ENCODE peak calls at places on chromosome 9, in ten cellular contexts. K is suprapubic skin, I is endothelial cell of umbilical vein, V is psoas muscle, B is IMR-90, S is progenitor cell of endocrine pancreas, A is brain microvascular endothelial cell, Z is foreskin keratinocyte, W is pancreas, Y is bronchial epithelial cell. N is an unnamed sample.

GRCh38 chr9:88852794-88853193 is 138.5 kb upstream of the S1PR3 start:
- DNase-seq in K (no peak), I (peak; percentile 92), V (no peak), B (peak; percentile 95), S (no peak), A (peak; percentile 91), Z (peak; percentile 94), W (no peak), Y (peak; percentile 91), N (no peak)

GRCh38 chr9:95107976-95108375 is 209.5 kb downstream of the FANCC start:
- DNase-seq in K (peak; percentile 54), I (no peak), V (no peak), B (no peak), S (no peak), A (no peak), Z (no peak), W (no peak), Y (no peak), N (no peak)

GRCh38 chr9:16316911-16317817 is 553.3 kb downstream of the BNC2 start:
- DNase-seq in K (peak; percentile 37), I (no peak), V (no peak), B (no peak), S (no peak), A (no peak), Z (no peak), W (no peak), Y (no peak), N (no peak)

GRCh38 chr9:119095072-119095471 is 274.2 kb downstream of the BRINP1 start:
- DNase-seq in K (no peak), I (no peak), V (no peak), B (no peak), S (no peak), A (no peak), Z (no peak), W (no peak), Y (no peak), N (no peak)

GRCh38 chr9:23039402-23039801 is 592.8 kb downstream of the DMRTA1 start:
- DNase-seq in K (no peak), I (no peak), V (no peak), B (no peak), S (no peak), A (no peak), Z (no peak), W (no peak), Y (no peak), N (no peak)

GRCh38 chr9:72476617-72477375 is 44.6 kb upstream of the TMC1 start:
- DNase-seq in K (no peak), I (peak; percentile 72), V (no peak), B (peak; percentile 84), S (no peak), A (peak; percentile 54), Z (peak; percentile 99), W (no peak), Y (peak; percentile 99), N (no peak)

GRCh38 chr9:76618762-76619161 is 145.5 kb upstream of the PCA3 start:
- DNase-seq in K (no peak), I (no peak), V (no peak), B (peak; percentile 38), S (no peak), A (no peak), Z (no peak), W (no peak), Y (no peak), N (no peak)

GRCh38 chr9:14829204-14829603 is 81.0 kb downstream of the FREM1 start:
- DNase-seq in K (no peak), I (no peak), V (no peak), B (no peak), S (no peak), A (no peak), Z (no peak), W (no peak), Y (no peak), N (no peak)

GRCh38 chr9:34430843-34431437 is 27.4 kb downstream of the FAM219A start:
- DNase-seq in K (no peak), I (peak; percentile 64), V (peak; percentile 66), B (peak; percentile 85), S (peak; percentile 44), A (peak; percentile 61), Z (peak; percentile 84), W (peak; percentile 77), Y (peak; percentile 68), N (peak; percentile 45)

GRCh38 chr9:20580673-20581072 is 41.6 kb downstream of the MLLT3 start:
- DNase-seq in K (no peak), I (no peak), V (no peak), B (no peak), S (no peak), A (no peak), Z (no peak), W (no peak), Y (peak; percentile 28), N (no peak)

GRCh38 chr9:127307802-127308201 is 43.2 kb downstream of the GARNL3 start:
- DNase-seq in K (no peak), I (no peak), V (peak; percentile 31), B (no peak), S (no peak), A (no peak), Z (no peak), W (no peak), Y (no peak), N (no peak)

GRCh38 chr9:127308559-127309429 is 44.2 kb downstream of the GARNL3 start:
- DNase-seq in K (no peak), I (no peak), V (no peak), B (peak; percentile 64), S (no peak), A (no peak), Z (no peak), W (no peak), Y (peak; percentile 65), N (no peak)

GRCh38 chr9:127303830-127304229 is 39.3 kb downstream of the GARNL3 start:
- DNase-seq in K (no peak), I (no peak), V (no peak), B (peak; percentile 24), S (no peak), A (no peak), Z (no peak), W (no peak), Y (peak; percentile 70), N (no peak)

GRCh38 chr9:127309715-127310114 is 45.1 kb downstream of the GARNL3 start:
- DNase-seq in K (no peak), I (no peak), V (no peak), B (no peak), S (no peak), A (no peak), Z (no peak), W (no peak), Y (no peak), N (no peak)

DNA sequence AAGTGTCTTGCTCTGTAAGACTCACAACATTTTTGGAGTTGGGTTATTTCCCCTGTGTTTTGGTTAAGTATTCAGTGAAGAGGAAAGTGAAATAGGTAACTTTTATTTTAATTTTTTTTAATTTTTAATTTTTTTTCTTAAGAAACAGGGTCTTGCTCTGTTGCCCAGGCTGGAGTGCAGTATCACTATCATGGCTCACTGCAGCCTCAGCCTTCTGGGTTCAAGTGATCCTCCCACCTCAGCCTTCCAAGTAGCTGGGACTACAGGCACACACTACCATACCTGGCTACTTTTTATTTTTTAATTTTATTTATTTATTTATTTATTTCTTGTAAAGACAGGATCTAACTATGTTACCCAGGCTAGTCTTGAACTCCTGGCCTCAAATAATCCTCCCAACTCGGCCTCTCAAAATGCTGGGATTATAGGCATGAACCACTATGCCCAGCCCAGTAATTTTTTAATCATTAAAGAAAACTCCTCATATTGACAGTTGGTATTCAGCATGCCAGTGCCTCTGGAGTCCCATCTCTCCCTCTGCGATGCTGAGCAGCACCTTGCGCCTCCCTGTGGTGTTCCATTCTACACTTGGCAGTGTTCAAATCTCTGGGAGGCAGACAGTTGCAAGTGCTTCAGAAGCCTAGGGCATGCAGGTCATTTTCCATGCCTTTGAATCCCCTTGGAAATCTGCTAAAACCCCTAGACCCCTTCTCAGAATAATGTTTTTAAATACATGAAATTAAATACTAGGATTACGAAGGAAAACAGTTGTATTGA is 41.1 kb downstream of the GARNL3 start:
- DNase-seq in K (no peak), I (no peak), V (no peak), B (no peak), S (no peak), A (no peak), Z (no peak), W (no peak), Y (no peak), N (no peak)
- TF ChIP-seq CTCF in K (no peak), I (no peak), V (no peak), B (no peak), S (no peak), A (no peak), Z (no peak), W (no peak), Y (no peak), N (no peak)

GRCh38 chr9:18240213-18240612 is 233.7 kb upstream of the ADAMTSL1 start:
- DNase-seq in K (no peak), I (no peak), V (no peak), B (no peak), S (no peak), A (no peak), Z (no peak), W (no peak), Y (no peak), N (no peak)

GRCh38 chr9:18250051-18250450 is 223.9 kb upstream of the ADAMTSL1 start:
- DNase-seq in K (no peak), I (no peak), V (no peak), B (no peak), S (no peak), A (no peak), Z (peak; percentile 37), W (no peak), Y (peak; percentile 48), N (no peak)

DNA sequence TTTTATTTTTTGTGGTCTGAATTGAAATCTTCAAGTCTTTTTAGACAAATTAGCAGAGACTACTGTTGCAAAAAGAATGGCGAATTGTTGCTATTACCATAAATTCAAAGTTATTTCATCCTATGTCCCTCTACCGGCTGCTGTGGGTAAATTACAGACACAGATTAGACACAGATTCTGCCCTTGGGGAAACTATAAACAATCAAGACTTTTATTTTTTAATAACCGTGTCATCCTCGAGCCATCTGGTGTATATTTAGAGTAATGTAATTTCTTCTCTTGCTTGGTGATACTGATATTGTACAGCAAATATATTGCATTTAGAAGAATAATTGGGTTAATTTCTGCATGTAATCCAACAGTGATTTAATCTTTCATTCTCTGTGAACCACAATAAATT is 228.0 kb upstream of the ADAMTSL1 start:
- DNase-seq in K (no peak), I (no peak), V (no peak), B (peak; percentile 27), S (no peak), A (no peak), Z (no peak), W (no peak), Y (no peak), N (no peak)
- TF ChIP-seq CTCF in K (no peak), I (no peak), V (no peak), B (peak; percentile 43), S (no peak), A (peak; percentile 56), Z (peak; percentile 56), W (no peak), Y (no peak), N (no peak)

GRCh38 chr9:33124716-33125378 is 42.3 kb downstream of the B4GALT1 start:
- DNase-seq in K (no peak), I (no peak), V (no peak), B (no peak), S (no peak), A (no peak), Z (no peak), W (no peak), Y (no peak), N (no peak)
- TF ChIP-seq CTCF in K (no peak), I (no peak), V (no peak), B (peak; percentile 10), S (no peak), A (no peak), Z (no peak), W (no peak), Y (no peak), N (no peak)

GRCh38 chr9:84966876-84967830 is 297.6 kb downstream of the NTRK2 start:
- DNase-seq in K (no peak), I (no peak), V (no peak), B (no peak), S (no peak), A (no peak), Z (peak; percentile 62), W (no peak), Y (no peak), N (peak; percentile 72)
- TF ChIP-seq CTCF in K (peak; percentile 9), I (no peak), V (no peak), B (no peak), S (peak; percentile 47), A (peak; percentile 13), Z (peak; percentile 44), W (no peak), Y (no peak), N (peak; percentile 74)

N was measured in glutamatergic neuron.